ENCODE peak calls at places on chromosome 21, in seven cellular contexts. M is transverse colon; D is astrocyte of the spinal cord; S is right lobe of liver; V is H1; T is prostate gland; B is CD4-positive, alpha-beta T cell. H is an unnamed sample.

GRCh38 chr21:44533891-44534627 is 5.9 kb downstream of the KRTAP10-1 start:
- DNase-seq in T (no peak), S (no peak), V (no peak), D (no peak), B (no peak), M (peak), H (no peak)

GRCh38 chr21:45862544-45863207 is 118.9 kb upstream of the COL6A1 start:
- DNase-seq in D (no peak), S (no peak), M (no peak), T (no peak), B (no peak), V (no peak), H (no peak)

GRCh38 chr21:41715649-41716321 is 51.1 kb downstream of the RIPK4 start:
- DNase-seq in B (no peak), T (no peak), V (no peak), D (no peak), M (peak), S (peak), H (no peak)

GRCh38 chr21:26965567-26966359 is 1.1 kb downstream of the ADAMTS5 start:
- DNase-seq in D (no peak), S (peak), T (no peak), V (peak), B (no peak), M (peak), H (no peak)

GRCh38 chr21:22421416-22422190 is 1423.4 kb downstream of the NCAM2 start:
- DNase-seq in D (no peak), S (no peak), T (no peak), M (no peak), V (no peak), B (no peak), H (no peak)

GRCh38 chr21:16305686-16306085 is 575.9 kb downstream of the USP25 start:
- DNase-seq in D (peak), S (no peak), T (no peak), M (no peak), V (no peak), B (no peak), H (no peak)

GRCh38 chr21:43658769-43659135 is 536 bp downstream of the HSF2BP start:
- DNase-seq in V (no peak), B (no peak), D (no peak), M (no peak), T (no peak), S (peak), H (peak)

GRCh38 chr21:44261675-44262295 is at the start of gene DNMT3L:
- DNase-seq in S (peak), V (no peak), D (no peak), M (no peak), T (no peak), B (no peak), H (no peak)

GRCh38 chr21:33707846-33708245 is 65.5 kb downstream of the ITSN1 start:
- DNase-seq in V (no peak), M (no peak), B (no peak), D (no peak), T (no peak), S (no peak), H (no peak)

GRCh38 chr21:40902299-40902698 is 55.3 kb upstream of the DSCAM start:
- DNase-seq in S (no peak), B (no peak), V (no peak), M (no peak), T (peak), D (no peak), H (no peak)

GRCh38 chr21:45053561-45053960 is 20.8 kb upstream of the ADARB1 start:
- DNase-seq in M (no peak), V (no peak), B (no peak), T (no peak), S (peak), D (no peak), H (no peak)

GRCh38 chr21:43797925-43798715 is 8.7 kb downstream of the RRP1 start:
- DNase-seq in T (no peak), V (no peak), M (no peak), B (no peak), S (no peak), D (no peak), H (no peak)

GRCh38 chr21:25368531-25368930 is 238.8 kb downstream of the MRPL39 start:
- DNase-seq in V (no peak), S (no peak), T (no peak), D (no peak), B (no peak), M (no peak), H (no peak)

GRCh38 chr21:46532080-46532479 is 72.8 kb downstream of the S100B start:
- DNase-seq in S (no peak), V (no peak), M (no peak), T (no peak), B (no peak), D (no peak), H (no peak)

GRCh38 chr21:26777166-26777565 is 68.0 kb downstream of the ADAMTS1 start:
- DNase-seq in V (no peak), D (no peak), B (no peak), T (no peak), M (no peak), S (no peak), H (no peak)

GRCh38 chr21:33587792-33588484 is 546 bp downstream of the DONSON start:
- DNase-seq in B (peak), V (no peak), M (peak), D (peak), S (peak), T (peak), H (no peak)

GRCh38 chr21:44836666-44837471 is 19.0 kb upstream of the SUMO3 start:
- DNase-seq in M (peak), V (no peak), D (no peak), S (peak), B (no peak), T (peak), H (no peak)

GRCh38 chr21:46185717-46186116 is 1.5 kb upstream of the SPATC1L start:
- DNase-seq in T (no peak), D (no peak), M (no peak), V (no peak), S (no peak), B (no peak), H (no peak)

GRCh38 chr21:46006547-46007497 is 25.3 kb downstream of the COL6A1 start:
- DNase-seq in V (peak), M (no peak), D (no peak), B (no peak), S (peak), T (peak), H (no peak)

GRCh38 chr21:24025101-24025500 is 1582.2 kb downstream of the MRPL39 start:
- DNase-seq in S (no peak), M (no peak), T (no peak), B (no peak), V (no peak), D (no peak), H (no peak)

GRCh38 chr21:42299324-42300044 is 15.7 kb downstream of the TFF3 start:
- DNase-seq in D (no peak), T (no peak), M (no peak), S (no peak), B (no peak), V (no peak), H (no peak)

GRCh38 chr21:46002841-46003574 is 21.4 kb downstream of the COL6A1 start:
- DNase-seq in S (peak), B (no peak), D (no peak), V (peak), T (peak), M (peak), H (no peak)

GRCh38 chr21:44681861-44682579 is at the start of gene KRTAP12-1:
- DNase-seq in T (no peak), S (no peak), D (no peak), B (no peak), V (no peak), M (no peak), H (no peak)

GRCh38 chr21:27681038-27681437 is 714.1 kb upstream of the ADAMTS5 start:
- DNase-seq in B (no peak), D (no peak), T (no peak), V (no peak), S (no peak), M (no peak), H (no peak)

GRCh38 chr21:32826317-32827167 is 55.0 kb upstream of the PAXBP1 start:
- DNase-seq in D (peak), T (peak), S (no peak), M (peak), V (no peak), B (no peak), H (peak)

GRCh38 chr21:32371913-32372314 is 20.9 kb downstream of the URB1 start:
- DNase-seq in S (no peak), V (no peak), D (peak), T (peak), B (no peak), M (no peak), H (no peak)

GRCh38 chr21:24895885-24896734 is 711.2 kb downstream of the MRPL39 start:
- DNase-seq in S (no peak), V (peak), T (peak), D (peak), M (peak), B (no peak), H (no peak)

GRCh38 chr21:41792711-41793110 is 25.9 kb upstream of the RIPK4 start:
- DNase-seq in M (no peak), B (no peak), D (no peak), V (no peak), S (no peak), T (no peak), H (no peak)

GRCh38 chr21:43600642-43601397 is 58.5 kb downstream of the HSF2BP start:
- DNase-seq in S (no peak), B (no peak), M (no peak), T (no peak), D (peak), V (no peak), H (no peak)

GRCh38 chr21:41684381-41685245 is 82.2 kb downstream of the RIPK4 start:
- DNase-seq in D (peak), B (no peak), S (no peak), T (peak), M (peak), V (no peak), H (no peak)

GRCh38 chr21:42357307-42357706 is 6.5 kb upstream of the TFF2 start:
- DNase-seq in S (peak), T (no peak), D (no peak), B (no peak), M (no peak), V (no peak), H (no peak)

GRCh38 chr21:44304846-44305245 is 5.0 kb downstream of the PFKL start:
- DNase-seq in S (no peak), D (peak), V (no peak), B (peak), M (peak), T (peak), H (peak)

GRCh38 chr21:39183272-39184049 is at the start of gene PSMG1:
- DNase-seq in D (peak), B (peak), T (peak), S (peak), M (peak), V (peak), H (peak)

GRCh38 chr21:39182484-39183271 is 573 bp downstream of the PSMG1 start:
- DNase-seq in S (no peak), D (peak), T (peak), V (no peak), B (peak), M (peak), H (no peak)

GRCh38 chr21:39182016-39182415 is 1.2 kb downstream of the PSMG1 start:
- DNase-seq in V (no peak), M (no peak), T (no peak), S (no peak), D (no peak), B (no peak), H (no peak)

GRCh38 chr21:39181205-39181818 is 1.9 kb downstream of the PSMG1 start:
- DNase-seq in V (no peak), T (no peak), D (no peak), M (no peak), B (no peak), S (no peak), H (no peak)

GRCh38 chr21:39180429-39181019 is 2.7 kb downstream of the PSMG1 start:
- DNase-seq in D (no peak), V (no peak), M (no peak), B (no peak), T (no peak), S (no peak), H (no peak)
- TF ChIP-seq CTCF in D (peak), V (no peak), M (peak), B (peak), T (peak), S (no peak), H (no peak)

DNA sequence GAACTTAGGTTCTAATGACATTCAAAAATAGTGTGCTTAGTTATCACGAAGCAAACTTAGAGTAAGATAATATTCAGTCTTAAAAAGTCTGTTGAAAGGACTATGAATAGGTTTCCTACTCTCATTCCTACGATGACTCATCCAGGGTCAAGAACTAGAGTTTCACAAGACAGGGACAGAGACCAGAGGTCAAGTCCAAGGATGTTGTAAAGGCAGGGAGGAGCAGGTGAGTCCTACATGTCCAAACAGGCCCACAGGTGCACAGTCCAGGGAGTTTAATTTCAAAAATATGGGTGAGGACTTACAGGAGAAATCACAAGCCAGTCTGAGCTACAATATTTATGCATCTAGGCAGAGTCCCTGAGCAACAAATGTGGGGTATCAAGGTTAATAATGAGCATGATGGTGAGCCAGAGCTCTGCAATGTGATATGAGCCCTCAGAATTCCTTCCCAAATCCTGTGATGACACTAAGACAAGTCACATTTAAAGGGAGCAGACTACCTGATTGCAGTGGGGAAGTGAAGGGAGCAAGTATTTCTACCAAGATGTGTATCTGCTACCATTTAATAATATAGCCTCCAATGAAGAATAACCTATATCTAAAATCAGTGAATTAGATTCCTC is 100.0 kb upstream of the NRIP1 start:
- DNase-seq in B (no peak), T (no peak), V (no peak), M (peak), S (no peak), D (no peak), H (no peak)
- TF ChIP-seq CTCF in B (no peak), T (no peak), V (no peak), M (no peak), S (no peak), D (no peak), H (no peak)

GRCh38 chr21:34911360-34911759 is 137.7 kb downstream of the RUNX1 start:
- DNase-seq in D (no peak), B (no peak), V (no peak), T (no peak), M (no peak), S (no peak), H (no peak)

GRCh38 chr21:34914239-34914638 is 134.9 kb downstream of the RUNX1 start:
- DNase-seq in D (no peak), S (no peak), M (no peak), V (no peak), T (no peak), B (no peak), H (no peak)

GRCh38 chr21:34913786-34914185 is 135.3 kb downstream of the RUNX1 start:
- DNase-seq in D (no peak), V (no peak), S (no peak), B (no peak), M (no peak), T (no peak), H (no peak)

GRCh38 chr21:34910396-34910795 is 138.7 kb downstream of the RUNX1 start:
- DNase-seq in B (no peak), S (peak), T (no peak), M (no peak), D (no peak), V (no peak), H (no peak)

DNA sequence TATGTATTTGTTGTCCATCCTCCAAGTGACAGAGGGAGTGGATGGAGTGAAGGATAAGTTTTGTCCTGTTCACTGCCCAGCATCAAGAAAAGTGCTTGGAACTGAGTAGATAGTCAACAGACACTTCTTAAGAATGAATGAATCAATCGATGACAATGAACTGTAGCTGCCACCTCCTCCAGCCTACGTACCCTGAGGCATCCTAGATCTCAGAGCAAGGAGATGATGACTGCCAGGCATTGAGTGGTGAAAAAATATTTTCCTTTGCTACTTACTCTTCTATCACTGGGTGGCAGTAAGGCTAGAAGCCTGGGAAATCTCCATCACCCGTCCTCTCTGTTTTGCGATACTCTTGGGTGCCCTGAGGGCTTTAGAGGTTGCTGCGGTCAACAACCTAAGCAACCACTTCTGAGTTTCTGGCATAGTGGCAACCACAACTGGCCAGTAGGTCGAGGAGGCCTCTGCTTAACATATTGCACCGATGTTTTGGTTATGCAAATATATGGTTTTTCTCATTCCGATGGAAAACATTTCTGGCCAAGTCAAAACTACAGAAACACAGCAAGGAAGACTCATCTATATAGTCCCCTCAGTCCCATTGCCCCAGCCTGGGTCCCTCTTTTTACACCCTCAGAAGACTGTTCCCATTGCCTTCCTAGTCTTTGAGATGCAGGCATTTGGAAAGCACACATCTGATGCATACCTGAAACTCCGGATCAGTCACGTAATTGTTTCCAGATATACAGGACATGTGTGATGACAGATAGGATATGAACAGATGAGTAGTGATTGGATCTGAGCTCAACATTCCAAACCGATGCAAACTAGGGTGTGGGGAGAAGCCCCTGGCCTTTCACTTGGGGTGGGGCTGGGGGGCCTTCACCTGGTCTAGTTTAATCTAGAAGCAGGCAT is 136.8 kb downstream of the RUNX1 start:
- DNase-seq in T (no peak), B (no peak), V (no peak), S (no peak), M (no peak), D (no peak), H (no peak)
- TF ChIP-seq CTCF in T (no peak), B (no peak), V (no peak), S (no peak), M (no peak), D (no peak), H (no peak)

DNA sequence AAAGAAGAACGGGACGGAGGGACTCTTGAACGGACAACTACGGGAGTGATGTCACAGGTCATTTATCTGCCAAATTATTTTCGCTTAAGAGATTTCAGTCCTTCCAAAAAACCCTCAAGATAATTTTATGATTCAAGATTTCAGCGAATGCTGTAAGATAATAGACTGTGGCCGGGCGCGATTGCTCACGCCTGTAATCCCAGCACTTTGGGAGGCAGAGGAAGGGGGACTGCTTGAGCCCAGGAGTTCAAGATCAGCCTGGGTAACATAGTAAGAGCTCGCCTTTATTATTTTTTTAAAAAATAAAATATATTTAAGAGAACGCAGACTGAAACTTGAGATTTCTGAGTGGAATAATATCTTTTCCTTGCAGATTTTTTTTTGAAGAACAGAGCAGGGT is 609 bp downstream of the RWDD2B start:
- DNase-seq in M (no peak), D (no peak), T (no peak), V (no peak), S (no peak), B (no peak), H (no peak)
- TF ChIP-seq CTCF in M (no peak), D (no peak), T (no peak), V (no peak), S (no peak), B (no peak), H (no peak)

GRCh38 chr21:34857122-34857713 is 188.4 kb downstream of the CLIC6 start:
- DNase-seq in M (no peak), S (no peak), D (peak), B (no peak), T (no peak), V (no peak), H (no peak)
- TF ChIP-seq CTCF in M (no peak), S (no peak), D (no peak), B (no peak), T (no peak), V (no peak), H (no peak)

GRCh38 chr21:36504067-36505058 is 24.4 kb upstream of the CLDN14 start:
- DNase-seq in M (peak), D (peak), B (no peak), V (no peak), T (peak), S (no peak), H (no peak)
- TF ChIP-seq CTCF in M (peak), D (peak), B (peak), V (peak), T (peak), S (peak), H (peak)